ENCODE peak calls at places on chromosome 12, in eight cellular contexts. U, P, S, Q, L, R, E and B are unnamed samples.

GRCh38 chr12:110311903-110312302 is 30.9 kb downstream of the ATP2A2 start:
- DNase-seq in U (no peak), P (no peak), Q (no peak), S (no peak), L (peak), R (no peak), E (no peak), B (no peak)

GRCh38 chr12:13234045-13234641 is 37.6 kb downstream of the EMP1 start:
- DNase-seq in L (peak), Q (peak), P (peak), S (peak), U (peak), R (peak), E (peak), B (no peak)

GRCh38 chr12:108568653-108569154 is 6.3 kb downstream of the ISCU start:
- DNase-seq in P (no peak), S (peak), L (peak), R (no peak), E (no peak), U (no peak), Q (no peak), B (no peak)

GRCh38 chr12:113841786-113842185 is 124.3 kb downstream of the RBM19 start:
- DNase-seq in L (no peak), S (no peak), Q (no peak), U (no peak), E (no peak), P (no peak), R (no peak), B (no peak)

GRCh38 chr12:52975204-52975603 is 26.3 kb downstream of the KRT18 start:
- DNase-seq in S (no peak), Q (no peak), L (no peak), P (no peak), R (no peak), U (no peak), E (peak), B (no peak)

GRCh38 chr12:92338671-92339070 is 193.0 kb upstream of the BTG1 start:
- DNase-seq in U (no peak), L (no peak), R (no peak), P (peak), Q (no peak), S (no peak), E (no peak), B (no peak)

GRCh38 chr12:54431911-54432814 is 13.1 kb upstream of the ITGA5 start:
- DNase-seq in S (no peak), Q (peak), P (peak), E (peak), R (peak), U (peak), L (peak), B (no peak)

GRCh38 chr12:100612557-100612956 is 39.1 kb downstream of the GAS2L3 start:
- DNase-seq in E (no peak), P (no peak), L (no peak), U (no peak), S (no peak), R (no peak), Q (no peak), B (no peak)

GRCh38 chr12:32595251-32595650 is 83.8 kb upstream of the DNM1L start:
- DNase-seq in U (peak), E (peak), Q (peak), P (no peak), L (no peak), R (no peak), S (no peak), B (no peak)

GRCh38 chr12:13128291-13129000 is 25.0 kb upstream of the GSG1 start:
- DNase-seq in S (no peak), P (no peak), L (no peak), Q (no peak), E (no peak), R (no peak), U (no peak), B (no peak)

GRCh38 chr12:22458301-22458917 is 85.9 kb downstream of the C2CD5 start:
- DNase-seq in L (no peak), Q (no peak), P (no peak), R (no peak), U (no peak), S (no peak), E (no peak), B (no peak)

GRCh38 chr12:109836916-109837315 is 3.7 kb upstream of the TRPV4 start:
- DNase-seq in E (no peak), U (peak), Q (peak), R (no peak), P (no peak), S (no peak), L (peak), B (no peak)

GRCh38 chr12:8519208-8519607 is 5.9 kb downstream of the CLEC4D start:
- DNase-seq in Q (no peak), P (no peak), L (no peak), E (no peak), S (no peak), R (no peak), U (no peak), B (no peak)

GRCh38 chr12:42299392-42300308 is 26.2 kb downstream of the ZCRB1 start:
- DNase-seq in P (no peak), Q (peak), E (peak), L (no peak), S (no peak), R (no peak), U (peak), B (no peak)

GRCh38 chr12:123223241-123223668 is 9.7 kb downstream of the MPHOSPH9 start:
- DNase-seq in E (no peak), Q (no peak), R (no peak), L (no peak), U (no peak), P (no peak), S (peak), B (no peak)

GRCh38 chr12:65121956-65122469 is 908 bp upstream of the WIF1 start:
- DNase-seq in S (no peak), L (no peak), Q (no peak), U (no peak), R (no peak), P (no peak), E (no peak), B (no peak)

GRCh38 chr12:105975351-105975750 is 163.4 kb downstream of the NUAK1 start:
- DNase-seq in P (no peak), R (no peak), E (no peak), L (no peak), Q (no peak), U (no peak), S (no peak), B (no peak)

GRCh38 chr12:97561321-97562230 is 99.0 kb downstream of the RMST start:
- DNase-seq in R (no peak), Q (no peak), S (no peak), U (no peak), E (no peak), L (no peak), P (no peak), B (no peak)

GRCh38 chr12:122669397-122670070 is 33.6 kb downstream of the HCAR2 start:
- DNase-seq in S (no peak), L (no peak), U (peak), R (no peak), E (peak), Q (peak), P (no peak), B (no peak)

GRCh38 chr12:40202095-40203059 is 22.4 kb upstream of the LRRK2 start:
- DNase-seq in L (no peak), U (no peak), S (no peak), P (no peak), R (no peak), Q (no peak), E (peak), B (no peak)

GRCh38 chr12:41053046-41053445 is 135.1 kb upstream of the PDZRN4 start:
- DNase-seq in P (no peak), S (no peak), L (no peak), E (no peak), U (no peak), Q (no peak), R (no peak), B (no peak)

GRCh38 chr12:57632369-57632897 is 568 bp downstream of the B4GALNT1 start:
- DNase-seq in Q (no peak), R (peak), S (no peak), E (peak), L (peak), P (peak), U (no peak), B (no peak)

GRCh38 chr12:59980491-59980890 is 384.7 kb downstream of the SLC16A7 start:
- DNase-seq in E (no peak), P (no peak), L (no peak), Q (peak), S (no peak), R (no peak), U (no peak), B (no peak)

GRCh38 chr12:89959188-89959587 is 250.6 kb upstream of the ATP2B1 start:
- DNase-seq in Q (no peak), U (no peak), E (no peak), L (no peak), S (no peak), R (no peak), P (no peak), B (no peak)

GRCh38 chr12:114000861-114001260 is 34.7 kb upstream of the RBM19 start:
- DNase-seq in U (no peak), R (no peak), E (no peak), S (no peak), L (no peak), P (no peak), Q (no peak), B (no peak)

GRCh38 chr12:27733052-27733656 is 22.5 kb downstream of the MRPS35 start:
- DNase-seq in P (peak), U (peak), Q (peak), L (peak), E (peak), R (no peak), S (peak), B (no peak)

GRCh38 chr12:68733661-68734071 is 12.3 kb upstream of the SLC35E3 start:
- DNase-seq in U (peak), R (no peak), Q (peak), L (no peak), P (peak), S (no peak), E (peak), B (no peak)

GRCh38 chr12:55817352-55818139 is at the start of the genes ORMDL2 and SARNP:
- DNase-seq in S (peak), Q (peak), P (peak), R (peak), L (peak), E (peak), U (peak), B (peak)

GRCh38 chr12:51036165-51036765 is 10.1 kb upstream of the SLC11A2 start:
- DNase-seq in S (no peak), P (no peak), Q (no peak), L (no peak), U (no peak), E (no peak), R (no peak), B (no peak)
- H3K4me3 ChIP-seq in S (no peak), P (no peak), Q (no peak), L (no peak), U (no peak), E (no peak), R (no peak), B (no peak)

DNA sequence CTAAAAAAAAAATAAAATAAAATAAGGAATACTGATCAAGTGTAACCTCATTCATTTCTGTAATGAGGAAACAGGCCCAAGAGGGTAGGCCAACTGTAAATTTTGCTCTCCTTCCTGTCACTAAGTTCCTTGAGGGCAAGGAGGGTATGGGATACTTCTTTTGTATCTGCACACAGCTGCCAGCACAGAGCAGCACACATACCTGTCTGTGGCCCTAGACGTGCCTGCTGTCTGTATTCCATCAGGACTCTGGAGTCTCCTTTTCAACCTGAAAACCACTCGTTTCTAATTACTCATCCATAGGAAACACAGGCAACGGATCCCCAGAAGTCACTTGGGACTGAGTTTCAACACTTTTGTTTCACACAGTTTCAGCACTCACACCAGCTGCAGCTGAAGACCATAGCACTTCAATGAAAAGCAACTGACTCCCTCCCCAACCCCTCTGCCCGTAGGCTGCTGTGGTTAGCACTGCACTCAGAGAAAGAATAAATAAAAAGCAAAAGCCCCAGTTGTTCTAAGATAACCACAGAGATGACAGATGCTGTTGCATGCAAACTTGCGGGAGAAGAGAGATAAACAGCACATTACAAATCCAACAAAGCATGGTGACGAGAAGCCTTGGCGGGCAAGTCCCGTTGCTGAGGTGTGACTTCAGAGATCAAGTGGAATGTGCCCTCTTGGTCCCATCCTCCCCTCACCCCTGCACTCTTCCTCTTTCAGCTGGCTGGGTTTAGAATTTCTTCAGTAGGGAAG is 24.9 kb downstream of the CRACR2A start:
- DNase-seq in U (peak), P (peak), L (no peak), E (peak), S (peak), R (no peak), Q (peak), B (no peak)
- H3K4me3 ChIP-seq in U (no peak), P (no peak), L (no peak), E (no peak), S (no peak), R (no peak), Q (no peak), B (no peak)

DNA sequence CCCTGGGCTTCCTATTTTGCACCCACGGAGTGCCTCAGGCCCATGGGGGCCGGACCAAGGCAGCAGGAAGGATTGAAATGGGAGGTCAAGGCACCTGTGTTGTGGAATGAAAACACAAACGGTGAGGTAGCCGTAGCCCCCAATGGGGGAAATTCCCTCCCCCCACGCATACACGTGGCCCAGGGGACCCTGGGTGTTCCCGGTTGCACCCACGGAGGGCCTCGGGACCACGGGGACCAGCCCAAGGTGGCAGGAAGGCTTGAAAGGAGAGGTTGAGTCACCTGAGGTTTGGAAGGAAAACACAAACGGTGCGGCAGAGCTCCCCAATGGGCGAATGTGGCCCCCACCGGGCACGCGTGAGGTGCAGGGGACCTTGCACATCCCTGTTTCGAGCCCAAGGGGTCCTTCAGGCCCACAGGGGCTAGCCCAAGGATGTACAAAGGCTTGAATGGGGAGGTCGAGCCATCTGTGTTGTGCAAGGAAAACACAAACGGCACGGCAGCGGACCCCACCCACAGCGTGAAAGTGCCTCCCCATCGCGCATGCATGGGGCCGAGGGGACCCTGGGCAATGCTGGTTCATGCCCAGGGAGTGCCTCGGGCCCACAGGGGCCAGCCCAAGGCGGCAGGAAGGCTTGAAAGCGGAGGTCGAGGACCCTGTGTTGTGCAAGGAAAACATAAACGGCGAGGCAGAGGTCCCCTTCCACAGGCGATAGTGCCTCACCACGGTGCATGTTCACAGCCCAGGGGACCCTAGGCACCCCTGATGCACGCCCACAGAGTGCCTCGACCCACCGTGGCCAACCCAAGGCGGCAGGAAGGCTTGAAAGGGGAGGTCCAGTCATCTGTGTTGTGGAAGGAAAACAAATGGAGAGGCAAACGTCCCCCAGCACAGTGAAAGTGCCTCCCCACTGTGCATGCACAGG is 376.7 kb downstream of the ALG10 start:
- DNase-seq in U (no peak), E (no peak), R (peak), S (no peak), Q (no peak), L (peak), P (no peak), B (no peak)
- H3K4me3 ChIP-seq in U (no peak), E (no peak), R (no peak), S (no peak), Q (no peak), L (no peak), P (no peak), B (no peak)

GRCh38 chr12:10130042-10130441 is at the start of gene CLEC7A:
- DNase-seq in S (peak), R (no peak), L (no peak), Q (no peak), E (no peak), U (no peak), P (no peak), B (peak)
- H3K4me3 ChIP-seq in S (no peak), R (no peak), L (no peak), Q (no peak), E (no peak), U (no peak), P (no peak), B (no peak)

DNA sequence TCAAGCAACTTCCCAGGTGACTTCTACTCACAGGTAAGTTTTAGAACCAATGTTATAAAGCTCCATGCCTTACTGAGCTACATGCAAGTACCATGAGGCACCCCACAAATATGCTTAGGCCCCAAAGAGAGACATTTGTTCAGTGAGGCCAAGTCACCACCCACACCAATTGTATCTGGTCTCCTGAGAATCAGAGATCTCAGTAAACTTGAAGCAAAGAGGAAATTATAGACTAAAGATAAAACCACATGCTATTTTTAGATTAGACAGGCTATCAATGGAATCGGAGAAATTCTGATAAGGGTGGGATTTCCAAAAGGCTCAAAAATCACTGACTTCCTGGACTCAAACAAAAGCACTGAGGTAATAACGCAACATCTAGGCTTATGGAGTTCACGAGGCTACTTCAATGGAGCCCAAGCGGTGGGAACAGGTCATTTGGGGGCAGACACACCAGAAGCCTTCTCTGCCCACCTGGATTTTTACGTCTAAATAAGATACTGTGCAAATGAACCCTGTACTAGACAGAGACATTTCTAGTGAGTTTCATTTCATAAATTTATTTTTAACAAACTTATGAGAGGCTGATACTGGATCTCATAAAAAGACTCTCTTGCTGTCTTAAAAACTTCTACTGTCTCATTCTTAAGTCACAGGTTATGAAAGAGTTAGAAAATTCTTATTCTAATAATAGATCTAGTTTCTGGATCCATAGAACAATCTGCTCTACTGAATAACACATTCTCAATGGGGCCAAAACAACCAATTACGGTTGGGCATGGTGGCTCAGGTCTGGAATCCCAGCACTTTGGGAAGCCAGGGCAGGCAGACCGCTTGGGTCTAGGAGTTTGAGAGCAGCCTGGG is 7.7 kb downstream of the SLC15A4 start:
- DNase-seq in R (no peak), U (no peak), E (no peak), Q (no peak), L (no peak), P (no peak), S (no peak), B (no peak)
- H3K4me3 ChIP-seq in R (no peak), U (no peak), E (peak), Q (no peak), L (no peak), P (no peak), S (no peak), B (no peak)

DNA sequence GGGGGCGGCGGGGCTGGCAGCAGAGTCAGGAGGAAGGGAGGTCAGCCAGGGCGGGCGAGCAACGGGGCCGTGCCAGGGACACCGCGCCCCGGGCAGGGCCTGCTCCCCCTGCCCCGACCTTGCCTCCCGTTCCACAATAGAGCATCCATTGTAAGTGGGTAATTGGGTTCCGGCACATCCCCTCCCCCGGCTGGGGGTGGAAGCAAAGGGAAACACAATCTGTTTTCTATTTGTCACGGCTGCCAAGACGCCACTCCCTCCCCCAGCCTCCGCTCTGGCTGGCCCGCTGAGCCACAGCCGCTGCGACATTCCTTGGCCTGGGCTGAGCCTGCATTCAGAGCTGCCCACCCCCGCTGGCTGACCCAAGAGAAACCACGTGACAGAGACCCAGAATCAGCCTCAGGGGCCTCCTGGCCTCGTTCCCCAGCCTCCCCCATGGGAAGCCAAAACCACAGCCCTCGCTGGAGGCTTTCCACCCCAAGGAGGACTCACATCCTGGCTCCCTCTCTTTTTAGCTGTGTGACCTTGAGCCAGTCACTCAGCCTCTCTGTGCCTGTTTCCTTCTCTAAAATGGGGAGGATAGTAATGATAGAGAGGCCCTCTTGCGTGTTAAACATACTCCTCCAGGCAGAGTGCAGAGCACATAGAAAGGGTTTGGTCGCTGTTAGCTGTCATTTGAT is 117.6 kb downstream of the SCARB1 start:
- DNase-seq in R (peak), E (peak), U (peak), Q (peak), P (peak), L (peak), S (peak), B (no peak)
- H3K4me3 ChIP-seq in R (no peak), E (peak), U (no peak), Q (no peak), P (no peak), L (no peak), S (no peak), B (no peak)